ENCODE peak calls at places on chromosome 11, in six cellular contexts. G, K, S, V, F and U are unnamed samples.

GRCh38 chr11:65442952-65443351 is 20.4 kb downstream of the NEAT1 start:
- DNase-seq in S (no peak), F (no peak), K (no peak), V (no peak), G (peak; percentile 36), U (peak; percentile 19)

GRCh38 chr11:70456921-70457532 is 58.7 kb downstream of the CTTN start:
- DNase-seq in K (no peak), V (no peak), F (no peak), S (no peak), G (peak; percentile 33), U (no peak)

GRCh38 chr11:85595285-85595884 is 31.8 kb downstream of the DLG2 start:
- DNase-seq in V (no peak), G (peak; percentile 50), S (peak; percentile 30), K (no peak), F (no peak), U (no peak)

GRCh38 chr11:74683941-74684481 is 47.2 kb downstream of the CHRDL2 start:
- DNase-seq in V (no peak), F (no peak), K (no peak), S (no peak), G (no peak), U (peak; percentile 29)

GRCh38 chr11:75028321-75029097 is 39.8 kb downstream of the NEU3 start:
- DNase-seq in G (no peak), K (no peak), F (no peak), V (no peak), S (no peak), U (no peak)

GRCh38 chr11:92251980-92252379 is 27.4 kb downstream of the FAT3 start:
- DNase-seq in V (no peak), F (no peak), G (peak; percentile 49), S (no peak), K (no peak), U (no peak)

GRCh38 chr11:9575531-9576240 is 2.2 kb downstream of the WEE1 start:
- DNase-seq in G (no peak), S (no peak), K (no peak), F (no peak), V (no peak), U (no peak)

GRCh38 chr11:132072044-132072879 is 701.8 kb downstream of the NTM start:
- DNase-seq in V (no peak), S (no peak), K (no peak), G (peak; percentile 98), F (no peak), U (no peak)

GRCh38 chr11:35714882-35715612 is 52.5 kb downstream of the TRIM44 start:
- DNase-seq in G (peak; percentile 62), F (no peak), S (peak; percentile 2), V (no peak), K (no peak), U (peak; percentile 51)

GRCh38 chr11:124865181-124865901 is at the start of gene ROBO3:
- DNase-seq in K (no peak), G (no peak), S (no peak), V (no peak), F (no peak), U (no peak)

GRCh38 chr11:73186294-73186850 is 31.7 kb upstream of the P2RY2 start:
- DNase-seq in K (no peak), V (no peak), S (no peak), G (no peak), F (no peak), U (no peak)

GRCh38 chr11:69292221-69292648 is 1.7 kb upstream of the MYEOV start:
- DNase-seq in K (peak; percentile 38), V (peak; percentile 20), F (no peak), G (no peak), S (peak; percentile 30), U (no peak)

GRCh38 chr11:23727821-23728220 is 769.0 kb upstream of the LUZP2 start:
- DNase-seq in F (no peak), K (no peak), V (no peak), G (no peak), S (no peak), U (no peak)

GRCh38 chr11:44398266-44399045 is 88.5 kb upstream of the ALX4 start:
- DNase-seq in F (no peak), S (no peak), V (no peak), G (no peak), K (no peak), U (no peak)

GRCh38 chr11:84398017-84398626 is 1112.0 kb upstream of the CCDC90B start:
- DNase-seq in K (no peak), S (no peak), G (no peak), F (no peak), V (no peak), U (no peak)

GRCh38 chr11:33258631-33259184 is 1.5 kb downstream of the HIPK3 start:
- DNase-seq in K (no peak), V (no peak), F (no peak), S (no peak), G (peak; percentile 37), U (no peak)

GRCh38 chr11:98601181-98601773 is 419.5 kb upstream of the CNTN5 start:
- DNase-seq in G (no peak), K (no peak), V (no peak), S (no peak), F (no peak), U (no peak)

GRCh38 chr11:104609297-104609696 is 289.0 kb downstream of the CASP12 start:
- DNase-seq in S (peak; percentile 61), F (no peak), K (no peak), V (peak; percentile 26), G (peak; percentile 3), U (peak; percentile 72)

GRCh38 chr11:29606596-29606995 is 410.2 kb downstream of the KCNA4 start:
- DNase-seq in F (no peak), S (no peak), V (no peak), G (no peak), K (no peak), U (no peak)

GRCh38 chr11:68643576-68643975 is 40.8 kb upstream of the GAL start:
- DNase-seq in F (no peak), G (no peak), S (no peak), K (no peak), V (no peak), U (no peak)

GRCh38 chr11:120181446-120181992 is 29.3 kb upstream of the OAF start:
- DNase-seq in F (no peak), V (no peak), G (no peak), S (no peak), K (no peak), U (peak; percentile 11)

GRCh38 chr11:120184946-120185677 is 25.7 kb upstream of the OAF start:
- DNase-seq in K (no peak), F (no peak), V (no peak), G (peak; percentile 34), S (no peak), U (peak; percentile 18)

GRCh38 chr11:75820636-75821035 is 5.6 kb downstream of the UVRAG start:
- DNase-seq in F (no peak), S (no peak), K (no peak), V (no peak), G (peak; percentile 22), U (no peak)

GRCh38 chr11:61679301-61679700 is 890 bp upstream of the DAGLA start:
- DNase-seq in K (no peak), G (no peak), S (no peak), F (no peak), V (no peak), U (no peak)

GRCh38 chr11:98531576-98531975 is 489.2 kb upstream of the CNTN5 start:
- DNase-seq in G (no peak), F (no peak), S (no peak), V (no peak), K (no peak), U (no peak)

GRCh38 chr11:134398644-134399292 is 13.3 kb downstream of the B3GAT1 start:
- DNase-seq in G (no peak), F (no peak), K (no peak), V (no peak), S (no peak), U (peak; percentile 74)

GRCh38 chr11:32023370-32023964 is 67.4 kb upstream of the RCN1 start:
- DNase-seq in V (no peak), F (no peak), G (no peak), S (no peak), K (no peak), U (peak; percentile 17)

GRCh38 chr11:2301631-2302272 is at the start of the genes C11orf21 and TSPAN32:
- DNase-seq in G (no peak), V (peak; percentile 46), F (no peak), S (peak; percentile 86), K (no peak), U (peak; percentile 39)